ENCODE peak calls at places on chromosomes 1 and 21, in six cellular contexts. G is right lobe of liver, T is ovary, Y is prostate gland, A is stomach, F is NB4. E is an unnamed sample.
A peak's percentile ranks its signal among the peaks of the same experiment; 100 is the strongest.

GRCh38 chr1:43274125-43274803 is 4.5 kb downstream of the TMEM125 start:
- DNase-seq in G (peak; percentile 30), T (no peak), Y (no peak), A (no peak), F (peak; percentile 92), E (peak; percentile 57)

GRCh38 chr21:20351138-20351537 is 647.1 kb upstream of the NCAM2 start:
- DNase-seq in G (no peak), T (no peak), Y (no peak), A (no peak), F (no peak), E (no peak)

GRCh38 chr1:78570539-78570938 is 49.7 kb upstream of the IFI44L start:
- DNase-seq in G (no peak), T (no peak), Y (no peak), A (no peak), F (no peak), E (no peak)

GRCh38 chr1:46642091-46642680 is 25.6 kb upstream of the MOB3C start:
- DNase-seq in G (no peak), T (no peak), Y (no peak), A (no peak), F (no peak), E (no peak)

GRCh38 chr1:29638281-29638680 is 402.0 kb downstream of the PTPRU start:
- DNase-seq in G (no peak), T (no peak), Y (no peak), A (no peak), F (no peak), E (peak; percentile 40)

GRCh38 chr1:119285482-119285881 is 83.1 kb upstream of the HAO2 start:
- DNase-seq in G (no peak), T (no peak), Y (no peak), A (no peak), F (peak; percentile 3), E (no peak)

GRCh38 chr1:213474054-213474453 is 423.0 kb downstream of the RPS6KC1 start:
- DNase-seq in G (no peak), T (peak; percentile 38), Y (no peak), A (no peak), F (no peak), E (no peak)

GRCh38 chr1:25148673-25149300 is 83.5 kb downstream of the SYF2 start:
- DNase-seq in G (no peak), T (no peak), Y (no peak), A (no peak), F (peak; percentile 81), E (no peak)

GRCh38 chr1:180927841-180928240 is 15.1 kb downstream of the KIAA1614 start:
- DNase-seq in G (no peak), T (no peak), Y (no peak), A (no peak), F (no peak), E (no peak)

GRCh38 chr1:233796146-233796798 is 108.2 kb upstream of the SLC35F3 start:
- DNase-seq in G (no peak), T (no peak), Y (no peak), A (no peak), F (no peak), E (no peak)

GRCh38 chr1:36137776-36138175 is 11.5 kb downstream of the TRAPPC3 start:
- DNase-seq in G (no peak), T (no peak), Y (no peak), A (no peak), F (no peak), E (no peak)

GRCh38 chr1:70727891-70728443 is 316.9 kb downstream of the CTH start:
- DNase-seq in G (no peak), T (no peak), Y (no peak), A (no peak), F (no peak), E (no peak)

GRCh38 chr1:43547538-43548072 is 16.9 kb downstream of the PTPRF start:
- DNase-seq in G (no peak), T (no peak), Y (no peak), A (no peak), F (no peak), E (no peak)

GRCh38 chr1:206067486-206068302 is 14.7 kb downstream of the RHEX start:
- DNase-seq in G (peak; percentile 81), T (no peak), Y (no peak), A (no peak), F (peak; percentile 40), E (no peak)
- TF ChIP-seq POLR2A in G (no peak), T (no peak), Y (no peak), A (no peak), F (no peak), E (no peak)

GRCh38 chr21:24649691-24650090 is 957.6 kb downstream of the MRPL39 start:
- DNase-seq in G (no peak), T (no peak), Y (no peak), A (no peak), F (no peak), E (no peak)
- H3K4me3 ChIP-seq in G (no peak overlapping the region), T (no peak overlapping the region), Y (no peak overlapping the region), A (no peak overlapping the region), F (no peak overlapping the region), E (no peak overlapping the region)

DNA sequence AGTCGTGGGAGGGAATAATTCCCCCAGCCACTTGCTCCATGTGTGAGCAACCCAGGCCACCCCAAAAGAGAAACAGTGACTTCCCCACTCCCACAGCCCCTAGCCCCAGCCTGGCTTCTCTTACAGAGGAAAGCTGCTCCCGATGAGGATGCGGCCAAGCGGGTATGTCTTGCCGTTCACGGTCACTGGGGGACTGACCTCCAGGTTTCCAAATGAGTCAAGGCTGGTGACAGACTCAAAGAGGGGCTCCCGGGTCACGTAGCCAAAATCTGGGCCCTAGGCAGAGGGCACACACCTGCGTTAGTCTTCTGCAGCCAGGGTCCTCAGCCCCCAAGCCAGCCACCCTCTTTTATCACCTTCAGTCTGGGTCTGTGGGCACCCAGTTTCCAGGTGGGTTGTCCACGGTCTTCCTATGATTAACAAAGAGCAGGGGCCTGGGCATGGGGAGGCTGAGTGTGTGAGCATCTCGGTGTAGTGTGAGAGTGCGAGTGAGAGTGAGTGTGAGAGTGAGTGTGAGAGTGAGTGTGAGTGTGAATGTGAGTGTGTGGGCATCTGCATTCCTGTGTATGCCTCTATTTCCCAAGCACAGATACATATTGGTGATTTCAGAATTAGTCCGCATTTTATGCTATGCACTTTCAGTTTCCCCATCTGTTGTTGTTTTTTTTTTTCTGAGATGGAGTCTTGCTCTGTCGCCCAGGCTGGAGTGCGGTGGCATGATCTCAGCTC is 25.5 kb upstream of the SDHB start:
- DNase-seq in G (no peak), T (no peak), Y (no peak), A (no peak), F (no peak), E (no peak)
- TF ChIP-seq POLR2A in G (no peak), T (no peak), Y (no peak), A (no peak), F (no peak), E (no peak)

GRCh38 chr1:147756336-147756735 is 4.1 kb downstream of the GJA5 start:
- DNase-seq in G (no peak), T (no peak), Y (no peak), A (no peak), F (no peak), E (no peak)

GRCh38 chr1:147750618-147751217 is 9.7 kb downstream of the GJA5 start:
- DNase-seq in G (no peak), T (no peak), Y (no peak), A (no peak), F (no peak), E (no peak)

GRCh38 chr1:147751346-147751745 is 9.1 kb downstream of the GJA5 start:
- DNase-seq in G (no peak), T (no peak), Y (no peak), A (no peak), F (no peak), E (no peak)

GRCh38 chr1:147752531-147752930 is 7.9 kb downstream of the GJA5 start:
- DNase-seq in G (no peak), T (no peak), Y (no peak), A (no peak), F (no peak), E (no peak)

DNA sequence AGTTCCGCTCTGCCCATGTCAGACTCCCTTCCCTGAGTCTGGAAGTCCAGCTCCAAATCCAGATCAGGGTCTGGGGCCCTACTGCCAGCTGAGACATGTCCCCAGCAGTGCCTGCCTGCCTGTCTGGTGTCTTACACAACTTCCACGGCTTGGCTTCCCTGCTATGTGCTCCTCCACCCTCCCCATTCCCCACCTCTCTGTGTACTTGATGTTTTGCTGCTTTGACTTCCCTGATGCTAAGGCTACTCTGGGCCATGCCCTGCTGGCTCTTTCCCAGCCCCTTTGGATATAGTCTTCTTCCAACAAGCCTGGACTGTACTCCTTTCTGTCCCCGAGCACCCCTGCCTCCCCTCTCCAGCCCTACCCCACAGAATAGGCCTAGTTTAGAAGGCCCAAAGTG is 7.3 kb downstream of the GJA5 start:
- DNase-seq in G (no peak), T (no peak), Y (no peak), A (no peak), F (no peak), E (no peak)
- H3K4me3 ChIP-seq in G (no peak overlapping the region), T (no peak overlapping the region), Y (no peak overlapping the region), A (no peak overlapping the region), F (no peak overlapping the region), E (no peak overlapping the region)

DNA sequence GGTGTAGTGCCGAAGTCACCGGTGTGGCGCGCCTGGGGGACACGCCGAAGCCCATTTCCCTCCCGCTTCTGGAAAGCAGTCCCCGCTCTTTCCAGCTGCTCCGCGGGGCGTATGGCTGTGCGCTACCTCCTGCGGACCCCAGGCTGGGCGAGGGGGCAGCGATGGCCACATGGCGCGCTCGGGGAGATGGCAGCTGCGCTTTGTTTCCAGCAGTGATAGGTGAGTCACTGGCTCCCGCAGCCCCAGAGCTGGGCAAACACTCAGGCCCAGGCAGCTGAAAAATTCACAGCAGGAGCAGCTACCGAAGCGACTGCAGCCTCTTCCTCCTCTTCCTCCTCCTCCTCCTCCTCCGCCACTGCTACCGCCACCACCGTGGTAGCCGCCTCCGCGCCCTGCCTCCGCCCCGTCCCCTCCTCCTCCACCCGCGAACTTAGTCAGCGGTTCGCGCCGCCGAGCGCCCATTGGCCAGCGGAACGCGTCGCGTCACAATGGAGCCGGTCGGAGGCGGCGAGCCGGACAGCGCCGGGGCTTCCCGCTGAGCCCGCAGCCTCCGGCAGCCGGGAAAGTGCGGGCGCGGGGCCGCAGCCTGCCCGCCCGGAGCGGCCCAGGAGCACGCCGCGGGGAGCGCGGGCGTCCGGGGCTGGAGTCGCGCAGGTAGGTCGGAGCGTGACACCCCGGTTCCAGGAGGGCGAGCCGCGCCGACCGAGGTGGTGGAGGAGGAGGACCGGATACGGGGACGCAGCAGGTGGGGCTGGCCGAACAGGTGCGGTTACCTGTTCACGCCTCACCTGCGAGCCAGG is at the start of gene LRRC8B:
- DNase-seq in G (peak; percentile 95), T (peak; percentile 90), Y (peak; percentile 91), A (peak; percentile 92), F (peak; percentile 95), E (peak; percentile 95)
- TF ChIP-seq POLR2A in G (peak; percentile 85), T (peak; percentile 79), Y (peak; percentile 76), A (peak; percentile 55), F (peak; percentile 64), E (no peak)

DNA sequence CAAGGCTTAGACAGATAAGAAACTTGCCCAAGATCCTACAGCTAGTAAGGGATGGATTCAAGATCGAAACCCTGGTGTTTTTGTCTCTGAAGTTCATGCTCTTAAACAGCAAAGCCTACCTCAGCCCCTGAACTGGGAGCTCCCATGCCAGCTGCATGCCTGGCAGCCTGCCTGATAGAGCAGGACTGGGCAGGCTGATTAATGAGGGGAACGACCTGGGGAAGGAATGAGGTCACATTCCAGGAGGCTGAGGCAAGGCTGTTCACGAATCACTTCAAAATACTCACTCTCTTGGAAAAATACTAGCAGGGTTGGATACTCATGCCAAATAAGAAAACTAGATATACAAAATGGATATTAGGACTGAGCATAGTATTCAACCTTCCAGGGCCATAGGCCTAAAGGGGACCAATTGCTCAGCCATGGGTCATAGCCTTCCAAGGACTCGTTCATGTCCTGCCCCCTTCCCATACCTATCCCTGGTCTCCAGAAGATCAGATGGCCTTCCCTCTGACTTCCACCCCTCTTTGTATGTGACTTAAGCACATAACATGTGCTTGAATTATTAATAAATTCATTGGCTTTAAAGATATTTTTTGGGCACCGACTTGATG is 15.6 kb upstream of the TACSTD2 start:
- DNase-seq in G (no peak), T (peak; percentile 78), Y (peak; percentile 63), A (peak; percentile 77), F (no peak), E (no peak)
- H3K4me3 ChIP-seq in G (no peak overlapping the region), T (no peak overlapping the region), Y (no peak overlapping the region), A (no peak overlapping the region), F (no peak overlapping the region), E (no peak overlapping the region)

E was measured in suprapubic skin.